ENCODE peak calls at places on chromosomes 4 and X, in nine cellular contexts. A is cardiac muscle cell, C is choroid plexus epithelial cell, X is GM12878, Y is tibial nerve, Q is right lobe of liver, N is stomach, G is foreskin fibroblast, T is tibial artery. K is an unnamed sample.

GRCh38 chrX:1481636-1482529 is 29.2 kb upstream of the ASMTL start:
- DNase-seq in A (peak; percentile 30), C (peak; percentile 97), X (peak; percentile 90), Y (peak; percentile 48), Q (peak; percentile 76), N (peak; percentile 57), G (peak; percentile 51), T (peak; percentile 63), K (peak; percentile 57)

GRCh38 chr4:75542824-75543223 is 13.0 kb upstream of the ODAPH start:
- DNase-seq in A (no peak), C (peak; percentile 77), X (no peak), Y (no peak), Q (no peak), N (no peak), G (peak; percentile 71), T (no peak), K (no peak)

GRCh38 chr4:146638801-146639351 is at the start of gene POU4F2:
- DNase-seq in A (peak; percentile 65), C (peak; percentile 19), X (no peak), Y (no peak), Q (no peak), N (no peak), G (no peak), T (no peak), K (no peak)

GRCh38 chr4:23202712-23203247 is 510.0 kb downstream of the GBA3 start:
- DNase-seq in A (no peak), C (no peak), X (no peak), Y (no peak), Q (no peak), N (no peak), G (no peak), T (no peak), K (peak; percentile 21)

GRCh38 chr4:124940387-124940786 is 227.9 kb upstream of the ANKRD50 start:
- DNase-seq in A (no peak), C (peak; percentile 97), X (no peak), Y (peak; percentile 16), Q (no peak), N (no peak), G (peak; percentile 89), T (no peak), K (no peak)

GRCh38 chr4:4990329-4990728 is 28.9 kb downstream of the CYTL1 start:
- DNase-seq in A (no peak), C (peak; percentile 22), X (no peak), Y (no peak), Q (no peak), N (no peak), G (no peak), T (no peak), K (no peak)

GRCh38 chrX:104921606-104922205 is 298.8 kb downstream of the TEX13A start:
- DNase-seq in A (no peak), C (no peak), X (no peak), Y (peak; percentile 5), Q (peak; percentile 18), N (no peak), G (no peak), T (no peak), K (no peak)

GRCh38 chr4:64756016-64756415 is 346.8 kb upstream of the TECRL start:
- DNase-seq in A (no peak), C (peak; percentile 11), X (no peak), Y (no peak), Q (no peak), N (no peak), G (no peak), T (no peak), K (no peak)

GRCh38 chr4:8675383-8675782 is 82.8 kb downstream of the CPZ start:
- DNase-seq in A (peak; percentile 85), C (peak; percentile 4), X (no peak), Y (no peak), Q (no peak), N (no peak), G (no peak), T (no peak), K (no peak)

GRCh38 chr4:38860788-38861424 is 4.3 kb upstream of the TLR6 start:
- DNase-seq in A (peak; percentile 67), C (peak; percentile 71), X (peak; percentile 41), Y (no peak), Q (peak; percentile 40), N (peak; percentile 55), G (no peak), T (no peak), K (peak; percentile 64)

DNA sequence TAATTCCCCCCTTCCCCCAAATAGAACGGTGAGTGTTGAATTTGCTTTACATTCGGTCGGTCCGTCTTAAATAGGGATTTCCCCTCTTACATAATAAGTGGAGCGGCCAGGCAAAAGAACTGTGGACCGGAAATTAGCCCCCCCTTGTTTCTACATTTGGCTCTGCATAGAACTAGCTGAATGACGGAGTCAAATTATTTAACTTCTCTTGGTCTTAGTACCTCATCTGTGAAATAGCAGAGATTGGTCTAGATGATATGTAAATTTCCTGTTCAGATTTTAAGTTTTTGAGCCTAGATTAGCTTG is 1.3 kb downstream of the SPATA18 start:
- DNase-seq in A (peak; percentile 8), C (peak; percentile 48), X (peak; percentile 13), Y (no peak), Q (no peak), N (no peak), G (no peak), T (no peak), K (no peak)
- H3K4me3 ChIP-seq in A (peak overlapping the region; percentile 65), C (peak overlapping the region; percentile 72), X (peak overlapping the region; percentile 84), Y (no peak overlapping the region), Q (peak overlapping the region; percentile 65), N (peak overlapping the region; percentile 57), G (peak overlapping the region; percentile 56), T (peak overlapping the region; percentile 59), K (no peak overlapping the region)

GRCh38 chr4:182748949-182749348 is 168.2 kb downstream of the DCTD start:
- DNase-seq in A (no peak), C (no peak), X (no peak), Y (no peak), Q (no peak), N (no peak), G (peak; percentile 10), T (no peak), K (no peak)
- H3K4me3 ChIP-seq in A (no peak overlapping the region), C (no peak overlapping the region), X (no peak overlapping the region), Y (no peak overlapping the region), Q (no peak overlapping the region), N (no peak overlapping the region), G (no peak overlapping the region), T (no peak overlapping the region), K (no peak overlapping the region)

GRCh38 chrX:36961590-36961989 is 46.6 kb upstream of the FAM47C start:
- DNase-seq in A (no peak), C (no peak), X (no peak), Y (no peak), Q (peak; percentile 29), N (no peak), G (no peak), T (no peak), K (no peak)

GRCh38 chrX:36963069-36963808 is 44.9 kb upstream of the FAM47C start:
- DNase-seq in A (no peak), C (no peak), X (no peak), Y (no peak), Q (peak; percentile 62), N (no peak), G (no peak), T (no peak), K (no peak)

GRCh38 chrX:36957425-36958328 is 50.5 kb upstream of the FAM47C start:
- DNase-seq in A (peak; percentile 79), C (no peak), X (no peak), Y (no peak), Q (peak; percentile 74), N (peak; percentile 44), G (no peak), T (no peak), K (no peak)
- H3K4me3 ChIP-seq in A (peak overlapping the region; percentile 42), C (peak overlapping the region; percentile 24), X (no peak overlapping the region), Y (no peak overlapping the region), Q (peak overlapping the region; percentile 51), N (peak overlapping the region; percentile 44), G (no peak overlapping the region), T (peak overlapping the region; percentile 47), K (peak overlapping the region; percentile 13)

DNA sequence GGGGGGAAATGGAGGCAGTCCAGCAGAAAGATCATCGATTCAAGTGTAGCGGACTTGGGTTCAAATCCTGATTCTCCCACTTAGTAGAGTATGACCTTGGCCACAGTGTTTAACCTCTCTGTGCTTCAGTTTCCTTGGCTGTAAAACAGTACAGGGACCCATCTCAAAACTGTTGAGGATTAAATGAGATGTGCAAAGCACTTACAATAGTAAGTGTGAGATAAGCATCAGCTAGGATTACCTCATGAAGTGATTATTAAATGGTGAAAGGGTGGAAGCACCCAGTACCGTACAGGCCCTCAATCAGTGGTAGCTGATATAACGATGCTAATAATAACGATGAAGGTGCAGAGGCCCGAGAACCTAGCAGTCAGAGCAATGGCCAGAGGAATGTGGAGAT is 45.1 kb downstream of the PRPS1 start:
- DNase-seq in A (no peak), C (no peak), X (no peak), Y (no peak), Q (no peak), N (no peak), G (no peak), T (no peak), K (no peak)
- H3K4me3 ChIP-seq in A (no peak overlapping the region), C (no peak overlapping the region), X (no peak overlapping the region), Y (no peak overlapping the region), Q (no peak overlapping the region), N (no peak overlapping the region), G (no peak overlapping the region), T (no peak overlapping the region), K (no peak overlapping the region)

GRCh38 chr4:31651541-31651940 is 931.4 kb downstream of the PCDH7 start:
- DNase-seq in A (no peak), C (no peak), X (no peak), Y (no peak), Q (no peak), N (no peak), G (no peak), T (no peak), K (no peak)
- H3K4me3 ChIP-seq in A (no peak overlapping the region), C (no peak overlapping the region), X (no peak overlapping the region), Y (no peak overlapping the region), Q (no peak overlapping the region), N (no peak overlapping the region), G (no peak overlapping the region), T (no peak overlapping the region), K (no peak overlapping the region)

DNA sequence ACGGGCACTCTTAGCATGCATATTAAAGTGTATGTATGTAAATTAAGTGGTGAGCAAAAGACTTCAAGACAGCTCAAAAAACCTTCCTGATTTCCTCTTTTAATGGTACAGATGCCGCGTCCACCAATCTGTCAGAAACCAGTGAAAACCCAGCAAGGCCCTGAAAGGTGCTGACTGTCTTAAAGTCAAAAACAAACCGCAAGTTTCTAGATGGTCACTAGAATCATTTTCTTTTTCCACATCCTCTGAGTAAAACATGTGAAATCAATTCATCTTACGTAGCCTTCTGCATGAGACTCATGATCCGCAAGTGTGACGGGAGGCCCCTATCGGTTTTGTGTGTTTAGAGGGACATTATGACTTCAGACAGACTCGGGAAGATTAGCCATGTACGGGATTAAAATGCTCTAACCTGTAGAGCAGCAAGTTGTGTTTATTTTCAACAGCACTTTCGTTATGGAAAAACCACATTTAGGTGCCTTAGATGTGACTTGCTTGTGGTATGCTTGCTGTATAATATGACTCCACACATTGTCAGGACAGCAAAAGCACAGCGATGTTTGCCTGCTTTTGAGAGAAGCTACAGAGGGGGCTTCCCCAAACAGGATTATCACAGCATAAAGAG is 88.2 kb upstream of the STS start:
- DNase-seq in A (no peak), C (no peak), X (peak; percentile 89), Y (no peak), Q (no peak), N (no peak), G (no peak), T (no peak), K (no peak)
- H3K4me3 ChIP-seq in A (no peak overlapping the region), C (no peak overlapping the region), X (peak overlapping the region; percentile 34), Y (no peak overlapping the region), Q (no peak overlapping the region), N (no peak overlapping the region), G (no peak overlapping the region), T (no peak overlapping the region), K (no peak overlapping the region)

K was measured in colonic mucosa.